ENCODE peak calls at places on chromosomes 11 and 22, in five cellular contexts. U is Caco-2, F is cardiac fibroblast, A is fibroblast of pulmonary artery, J is endothelial cell of umbilical vein. P is an unnamed sample.

GRCh38 chr11:62880231-62880802 is 379 bp upstream of the SLC3A2 start:
- DNase-seq in A (peak; percentile 90), F (peak; percentile 92), J (peak; percentile 62), U (no peak), P (peak; percentile 90)

GRCh38 chr11:68470304-68470811 is 9.8 kb downstream of the PPP6R3 start:
- DNase-seq in U (no peak), F (no peak), A (no peak), J (no peak), P (no peak)

GRCh38 chr11:16226245-16226644 is 130.1 kb downstream of the SOX6 start:
- DNase-seq in A (peak; percentile 51), U (peak; percentile 47), F (peak; percentile 53), J (peak; percentile 64), P (peak; percentile 44)

GRCh38 chr11:34866375-34866774 is 49.8 kb downstream of the APIP start:
- DNase-seq in A (peak; percentile 34), U (no peak), J (no peak), F (peak; percentile 39), P (no peak)

GRCh38 chr11:74452366-74452765 is 15.0 kb downstream of the KCNE3 start:
- DNase-seq in A (no peak), J (no peak), U (no peak), F (no peak), P (no peak)

GRCh38 chr22:30335236-30335635 is 8.5 kb upstream of the TBC1D10A start:
- DNase-seq in U (no peak), A (no peak), J (no peak), F (no peak), P (no peak)

GRCh38 chr22:22487869-22488597 is 20.5 kb downstream of the ZNF280B start:
- DNase-seq in J (no peak), A (no peak), U (no peak), F (no peak), P (no peak)

GRCh38 chr11:45809456-45810395 is 4.8 kb downstream of the SLC35C1 start:
- DNase-seq in A (no peak), F (peak; percentile 8), U (no peak), J (no peak), P (no peak)

GRCh38 chr11:19711911-19712280 is 741 bp upstream of the NAV2 start:
- DNase-seq in F (no peak), U (no peak), J (no peak), A (no peak), P (no peak)

GRCh38 chr11:85663781-85664560 is 958 bp downstream of the CREBZF start:
- DNase-seq in U (peak; percentile 89), A (peak; percentile 49), F (peak; percentile 63), J (peak; percentile 66), P (peak; percentile 88)

GRCh38 chr11:44007746-44008501 is 39.9 kb upstream of the ACCSL start:
- DNase-seq in A (no peak), U (peak; percentile 26), J (no peak), F (no peak), P (no peak)

GRCh38 chr11:32312865-32313403 is 122.4 kb downstream of the WT1 start:
- DNase-seq in J (peak; percentile 51), U (peak; percentile 48), F (peak; percentile 94), A (peak; percentile 89), P (peak; percentile 85)

GRCh38 chr11:33358150-33358831 is 101.1 kb downstream of the HIPK3 start:
- DNase-seq in U (no peak), A (no peak), J (no peak), F (no peak), P (no peak)
- TF ChIP-seq CTCF in U (no peak), A (no peak), J (no peak), F (no peak), P (no peak)

GRCh38 chr22:50269573-50270301 is 443 bp downstream of the MAPK11 start:
- DNase-seq in A (peak; percentile 45), U (no peak), F (peak; percentile 32), J (peak; percentile 51), P (peak; percentile 36)

GRCh38 chr22:50271519-50271970 is 1.4 kb upstream of the MAPK11 start:
- DNase-seq in J (peak; percentile 47), F (peak; percentile 56), A (peak; percentile 59), U (peak; percentile 62), P (peak; percentile 78)

GRCh38 chr22:50270302-50271010 is at the start of gene MAPK11:
- DNase-seq in U (peak; percentile 79), J (peak; percentile 61), A (peak; percentile 71), F (peak; percentile 72), P (peak; percentile 92)

GRCh38 chr22:50272103-50272782 is 2.1 kb upstream of the MAPK11 start:
- DNase-seq in F (no peak), A (peak; percentile 17), U (no peak), J (no peak), P (no peak)

GRCh38 chr22:50271011-50271394 is 823 bp upstream of the MAPK11 start:
- DNase-seq in F (no peak), U (no peak), A (no peak), J (no peak), P (no peak)
- H3K4me3 ChIP-seq in F (peak overlapping the region; percentile 57), U (peak overlapping the region; percentile 45), A (peak overlapping the region; percentile 57), J (peak overlapping the region; percentile 42), P (peak overlapping the region; percentile 20)

DNA sequence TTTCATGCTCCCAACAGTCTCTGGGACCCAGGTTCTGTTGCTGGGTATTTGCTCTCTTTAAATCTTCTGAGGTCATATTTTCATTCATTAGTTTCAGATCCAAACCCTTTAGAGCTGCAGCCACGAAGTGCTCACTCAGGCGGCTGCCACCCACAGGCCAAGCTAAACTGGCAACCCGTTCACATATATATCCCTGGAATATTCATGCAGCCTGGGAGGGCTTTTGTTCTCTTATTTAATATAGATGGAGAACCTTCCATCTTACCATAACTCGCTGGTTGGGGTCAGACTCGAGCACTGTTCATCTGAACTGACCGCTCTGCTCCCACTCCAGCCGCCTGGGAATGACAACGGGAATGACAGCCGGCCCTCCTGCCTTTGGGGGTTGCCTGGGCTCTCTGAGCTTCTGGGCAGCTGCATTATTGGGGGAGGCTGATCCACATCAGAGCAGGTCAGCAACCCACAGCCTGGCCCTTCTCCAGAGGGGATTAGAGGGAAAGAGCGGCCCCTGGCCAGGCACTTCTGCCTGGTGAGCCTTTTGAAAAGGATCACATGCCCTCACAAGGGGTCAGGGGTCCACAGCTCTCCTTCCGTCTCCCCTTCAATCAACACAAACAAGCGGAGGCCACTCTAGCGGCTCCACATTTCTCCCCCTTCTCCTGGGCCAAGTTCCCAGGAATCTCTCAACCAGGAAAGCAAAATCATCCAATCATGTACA is 11.9 kb downstream of the TMEM184B start:
- DNase-seq in F (no peak), J (no peak), U (no peak), A (no peak), P (no peak)
- TF ChIP-seq CTCF in F (no peak), J (no peak), U (no peak), A (peak; percentile 20), P (peak; percentile 21)

DNA sequence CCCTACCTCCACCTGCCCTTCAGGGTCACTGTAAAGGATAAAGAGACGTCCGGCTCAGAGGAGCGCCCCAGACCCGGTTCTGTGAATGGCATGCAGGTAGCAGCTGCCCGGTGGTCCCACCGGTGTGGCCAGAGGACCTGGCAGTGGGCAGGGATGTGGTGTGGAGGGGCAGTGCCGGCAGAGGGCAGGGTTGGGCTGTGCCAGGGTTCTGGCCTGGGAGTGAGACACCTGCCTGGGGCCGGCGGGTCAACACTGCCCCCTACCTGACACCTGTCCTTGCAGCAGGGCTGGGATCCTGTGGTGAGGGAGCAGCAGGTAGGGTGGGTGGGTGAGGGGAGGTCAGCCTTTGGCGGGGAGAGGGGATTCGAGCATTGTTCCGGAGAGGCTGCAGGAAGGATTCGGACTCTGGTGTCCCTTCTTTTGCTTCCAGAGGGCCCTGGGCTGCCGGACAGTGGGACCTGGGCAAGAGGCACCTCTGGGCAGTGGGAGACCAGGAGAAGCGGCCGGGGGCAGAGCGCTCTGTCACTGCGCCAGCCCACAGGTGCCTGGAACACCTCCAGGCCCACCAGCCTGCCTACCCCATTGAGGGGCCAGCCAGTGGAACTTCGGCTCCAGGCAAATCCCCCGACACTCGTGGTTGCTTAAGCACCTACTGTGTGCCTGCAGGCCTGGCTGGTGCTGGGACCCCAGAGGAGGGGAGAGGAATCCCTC is 1.6 kb upstream of the PHLDA2 start:
- DNase-seq in A (peak; percentile 49), J (peak; percentile 68), U (peak; percentile 92), F (peak; percentile 51), P (peak; percentile 72)
- H3K4me3 ChIP-seq in A (peak overlapping the region; percentile 71), J (no peak overlapping the region), U (peak overlapping the region; percentile 91), F (peak overlapping the region; percentile 77), P (no peak overlapping the region)

GRCh38 chr22:19723990-19724827 is 870 bp downstream of the GP1BB start:
- DNase-seq in A (peak; percentile 23), J (peak; percentile 70), F (no peak), U (no peak), P (peak; percentile 22)
- TF ChIP-seq CTCF in A (no peak), J (peak; percentile 64), F (no peak), U (peak; percentile 21), P (no peak)

DNA sequence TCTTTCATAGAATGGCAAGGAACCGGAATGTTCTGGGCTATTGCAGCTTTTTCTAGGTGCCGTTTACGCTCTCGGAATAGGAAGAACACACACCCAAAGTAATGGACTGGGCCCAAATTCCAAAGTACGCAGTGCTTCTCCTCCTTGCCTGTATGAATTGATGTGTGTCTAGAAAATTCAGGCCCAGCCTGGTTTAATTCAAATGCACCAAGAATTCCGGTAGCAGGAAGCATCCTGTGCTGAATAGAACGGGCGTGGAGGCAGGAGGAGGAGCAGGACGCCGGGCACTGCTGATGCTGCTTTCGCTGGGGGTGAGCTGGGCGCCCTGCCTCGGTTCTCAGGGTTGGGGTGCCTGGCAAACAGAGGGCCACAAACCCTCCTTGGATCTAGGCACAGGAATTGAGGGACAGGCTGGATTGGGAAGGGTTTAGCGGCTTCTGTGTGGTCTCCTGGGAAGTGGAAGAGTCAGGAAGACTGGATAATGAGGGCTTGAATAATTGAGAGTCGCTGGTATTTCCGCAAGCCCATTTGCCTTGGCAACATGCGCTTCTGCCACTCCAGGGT is 2.0 kb downstream of the PARVB start:
- DNase-seq in J (peak; percentile 68), F (peak; percentile 16), A (no peak), U (no peak), P (no peak)
- H3K4me3 ChIP-seq in J (peak overlapping the region; percentile 18), F (peak overlapping the region; percentile 10), A (no peak overlapping the region), U (no peak overlapping the region), P (no peak overlapping the region)

DNA sequence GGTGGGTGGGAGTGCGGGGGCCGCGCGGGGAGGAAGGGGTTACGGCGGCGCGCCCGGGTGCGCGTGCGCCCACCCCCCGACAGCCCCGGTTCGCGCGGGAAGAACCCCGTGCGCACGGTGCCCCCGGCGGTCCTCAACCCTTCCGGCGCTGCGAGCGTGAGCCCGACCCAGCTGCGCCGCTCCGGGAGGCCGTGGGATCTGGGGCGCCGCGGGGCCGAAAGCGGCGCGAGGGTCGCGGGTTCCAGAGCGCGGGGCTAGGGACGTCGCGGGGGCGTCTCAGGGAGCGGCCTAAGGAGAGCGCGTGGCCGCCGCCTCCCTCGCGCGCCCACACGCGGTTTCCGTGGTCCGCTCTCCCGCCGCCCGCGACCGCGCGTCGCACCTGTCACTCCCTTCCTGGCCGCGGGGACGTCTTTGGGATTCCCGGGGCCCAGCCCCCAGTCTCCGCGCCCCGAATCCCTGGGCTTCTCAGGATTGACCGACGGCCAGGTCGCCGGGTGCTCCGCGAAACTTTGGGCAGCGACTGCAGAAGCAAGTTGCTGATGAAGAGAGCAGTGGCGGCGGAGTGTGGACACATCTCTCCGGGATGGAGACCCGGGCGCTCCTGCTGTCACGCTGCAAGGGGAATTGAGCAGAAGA is 582 bp downstream of the SREBF2 start:
- DNase-seq in A (peak; percentile 27), J (peak; percentile 43), U (peak; percentile 51), F (peak; percentile 34), P (peak; percentile 23)
- TF ChIP-seq CTCF in A (no peak), J (no peak), U (no peak), F (no peak), P (no peak)

GRCh38 chr22:19958083-19959042 is 16.7 kb upstream of the TXNRD2 start:
- DNase-seq in J (no peak), F (peak; percentile 38), U (no peak), A (peak; percentile 29), P (no peak)
- H3K4me3 ChIP-seq in J (no peak overlapping the region), F (no peak overlapping the region), U (peak overlapping the region; percentile 22), A (no peak overlapping the region), P (peak overlapping the region; percentile 29)

P was measured in cardiac muscle cell.